ENCODE peak calls at places on chromosomes 3 and 15, in four cellular contexts. C, Y, O and E are unnamed samples.

GRCh38 chr3:119831022-119831421 is 49.1 kb downstream of the NR1I2 start:
- DNase-seq in O (no peak), Y (no peak), C (no peak), E (no peak)

GRCh38 chr3:21170964-21171363 is 580.0 kb downstream of the ZNF385D start:
- DNase-seq in C (peak), Y (no peak), O (no peak), E (no peak)

GRCh38 chr3:115292131-115292530 is 145.0 kb upstream of the ZBTB20 start:
- DNase-seq in O (no peak), C (no peak), Y (no peak), E (no peak)

GRCh38 chr3:190385835-190386688 is 1.9 kb upstream of the CLDN16 start:
- DNase-seq in O (no peak), Y (no peak), C (peak), E (no peak)

GRCh38 chr3:50254577-50255250 is 14.2 kb upstream of the SEMA3B start:
- DNase-seq in Y (no peak), O (no peak), C (peak), E (no peak)

GRCh38 chr3:152175576-152175883 is 93.2 kb upstream of the MBNL1 start:
- DNase-seq in O (no peak), C (peak), Y (no peak), E (no peak)

GRCh38 chr15:41930221-41930866 is 36.5 kb upstream of the SPTBN5 start:
- DNase-seq in O (no peak), C (peak), Y (no peak), E (no peak)

GRCh38 chr3:150073031-150073430 is 102.3 kb upstream of the PFN2 start:
- DNase-seq in C (peak), Y (no peak), O (no peak), E (no peak)

GRCh38 chr3:73516656-73517055 is 108.1 kb downstream of the PDZRN3 start:
- DNase-seq in O (no peak), Y (peak), C (no peak), E (no peak)

GRCh38 chr3:128621931-128622330 is 28.7 kb downstream of the RPN1 start:
- DNase-seq in Y (no peak), O (no peak), C (no peak), E (no peak)

GRCh38 chr3:61890167-61890566 is 328.8 kb downstream of the PTPRG start:
- DNase-seq in C (no peak), O (no peak), Y (no peak), E (no peak)

GRCh38 chr3:105359098-105359762 is 7.5 kb upstream of the ALCAM start:
- DNase-seq in C (peak), Y (no peak), O (no peak), E (no peak)

GRCh38 chr15:89781055-89781454 is 4.9 kb downstream of the MESP2 start:
- DNase-seq in Y (no peak), O (no peak), C (peak), E (no peak)